ENCODE peak calls at places on chromosomes 16 and 17, in six cellular contexts. F, K, M, O, X and A are unnamed samples.

GRCh38 chr17:67779098-67779672 is 46.1 kb upstream of the BPTF start:
- DNase-seq in K (peak), X (no peak), F (peak), M (no peak), O (peak), A (no peak)

GRCh38 chr16:1082952-1083675 is 10.6 kb downstream of the SSTR5 start:
- DNase-seq in X (no peak), M (peak), K (no peak), F (no peak), O (peak), A (no peak)

GRCh38 chr16:83809092-83809491 is 1.3 kb downstream of the HSBP1 start:
- DNase-seq in F (no peak), M (no peak), K (no peak), X (no peak), O (no peak), A (no peak)

GRCh38 chr17:45098869-45099616 is 33.3 kb downstream of the PLCD3 start:
- DNase-seq in O (peak), K (peak), M (no peak), X (peak), F (peak), A (peak)

GRCh38 chr17:38702900-38703741 is 2.0 kb upstream of the MLLT6 start:
- DNase-seq in K (peak), O (peak), X (no peak), M (no peak), F (no peak), A (peak)

GRCh38 chr16:75341934-75342811 is 90.7 kb upstream of the BCAR1 start:
- DNase-seq in X (no peak), K (no peak), O (peak), F (no peak), M (peak), A (no peak)

GRCh38 chr16:69481901-69482341 is 57.5 kb downstream of the CYB5B start:
- DNase-seq in O (peak), K (peak), X (no peak), F (no peak), M (no peak), A (peak)

GRCh38 chr17:18176152-18176551 is 7.5 kb upstream of the ALKBH5 start:
- DNase-seq in K (no peak), X (no peak), F (no peak), O (no peak), M (no peak), A (no peak)

GRCh38 chr16:81224836-81225235 is 13.7 kb upstream of the BCO1 start:
- DNase-seq in X (no peak), O (no peak), M (no peak), K (no peak), F (no peak), A (no peak)

GRCh38 chr17:58352843-58353719 is 1.1 kb upstream of the SUPT4H1 start:
- DNase-seq in O (peak), K (peak), X (no peak), F (no peak), M (no peak), A (peak)

GRCh38 chr17:38608648-38609047 is 2.9 kb upstream of the SRCIN1 start:
- DNase-seq in F (no peak), K (no peak), M (no peak), X (no peak), O (peak), A (no peak)

GRCh38 chr17:64736804-64737492 is 74.8 kb upstream of the SMURF2 start:
- DNase-seq in M (no peak), O (peak), F (no peak), K (peak), X (no peak), A (no peak)

GRCh38 chr17:42010898-42011516 is 6.2 kb downstream of the DNAJC7 start:
- DNase-seq in K (peak), F (no peak), X (no peak), M (no peak), O (no peak), A (no peak)

GRCh38 chr17:60305141-60305540 is 86.8 kb downstream of the USP32 start:
- DNase-seq in M (no peak), K (peak), X (no peak), O (peak), F (no peak), A (no peak)

GRCh38 chr17:6509921-6510320 is 46.4 kb downstream of the PITPNM3 start:
- DNase-seq in K (no peak), X (no peak), F (no peak), M (no peak), O (no peak), A (no peak)

GRCh38 chr16:83574388-83574787 is 233.4 kb upstream of the HSBP1 start:
- DNase-seq in K (no peak), O (no peak), M (peak), X (no peak), F (no peak), A (no peak)

GRCh38 chr16:82331974-82332750 is 162.1 kb upstream of the MPHOSPH6 start:
- DNase-seq in F (no peak), M (no peak), O (peak), X (no peak), K (no peak), A (no peak)

GRCh38 chr17:79188048-79188447 is 113.4 kb downstream of the ENGASE start:
- DNase-seq in O (peak), K (peak), M (no peak), F (peak), X (no peak), A (no peak)

GRCh38 chr17:29588561-29589411 is 662 bp downstream of the GIT1 start:
- DNase-seq in F (no peak), O (peak), K (peak), X (peak), M (no peak), A (no peak)

GRCh38 chr17:64707077-64707591 is 45.0 kb upstream of the SMURF2 start:
- DNase-seq in F (no peak), M (peak), O (peak), K (no peak), X (no peak), A (no peak)

GRCh38 chr16:89472711-89473075 is 17.7 kb downstream of the ANKRD11 start:
- DNase-seq in K (no peak), O (peak), F (no peak), X (no peak), M (no peak), A (no peak)

GRCh38 chr17:82283208-82283749 is 9.8 kb upstream of the CSNK1D start:
- DNase-seq in O (peak), F (no peak), X (no peak), K (no peak), M (peak), A (no peak)

GRCh38 chr16:50818380-50818779 is 76.5 kb downstream of the CYLD start:
- DNase-seq in M (no peak), K (no peak), O (no peak), F (no peak), X (no peak), A (no peak)